ENCODE peak calls at places on chromosomes 7 and 10, in five cellular contexts. Y, P, F, K and X are unnamed samples.

GRCh38 chr10:93471110-93471651 is 11.0 kb downstream of the MYOF start:
- DNase-seq in Y (no peak), P (peak), F (no peak), K (no peak), X (no peak)

GRCh38 chr7:54792383-54792782 is 33.4 kb upstream of the SEC61G start:
- DNase-seq in Y (no peak), P (no peak), F (no peak), K (no peak), X (no peak)

GRCh38 chr10:124496150-124496549 is 34.5 kb downstream of the LHPP start:
- DNase-seq in Y (no peak), P (no peak), F (peak), K (no peak), X (no peak)

GRCh38 chr7:44966731-44967538 is 11.9 kb downstream of the MYO1G start:
- DNase-seq in Y (no peak), P (no peak), F (peak), K (peak), X (no peak)

GRCh38 chr10:11439523-11440053 is 171.9 kb downstream of the USP6NL start:
- DNase-seq in Y (no peak), P (no peak), F (no peak), K (no peak), X (no peak)

GRCh38 chr10:100338434-100339036 is 8.5 kb upstream of the SCD start:
- DNase-seq in Y (peak), P (peak), F (peak), K (peak), X (no peak)

GRCh38 chr7:42907316-42907715 is 4.6 kb downstream of the C7orf25 start:
- DNase-seq in Y (no peak), P (no peak), F (no peak), K (no peak), X (no peak)

GRCh38 chr10:78210976-78211375 is 177.3 kb downstream of the RPS24 start:
- DNase-seq in Y (no peak), P (no peak), F (no peak), K (no peak), X (no peak)

GRCh38 chr10:5622586-5622985 is 43.8 kb downstream of the ASB13 start:
- DNase-seq in Y (no peak), P (no peak), F (no peak), K (no peak), X (no peak)

GRCh38 chr10:77390481-77390891 is 247.1 kb downstream of the KCNMA1 start:
- DNase-seq in Y (no peak), P (no peak), F (no peak), K (no peak), X (no peak)

GRCh38 chr7:13279854-13280435 is 592.5 kb downstream of the ARL4A start:
- DNase-seq in Y (no peak), P (peak), F (peak), K (no peak), X (no peak)

GRCh38 chr10:124517466-124517865 is 55.8 kb downstream of the LHPP start:
- DNase-seq in Y (no peak), P (no peak), F (no peak), K (no peak), X (no peak)

GRCh38 chr10:14466256-14466655 is 135.5 kb upstream of the FRMD4A start:
- DNase-seq in Y (no peak), P (no peak), F (no peak), K (no peak), X (no peak)

GRCh38 chr10:21547246-21547645 is 13.2 kb downstream of the MLLT10 start:
- DNase-seq in Y (no peak), P (no peak), F (no peak), K (no peak), X (no peak)

GRCh38 chr7:130303551-130303950 is 10.6 kb downstream of the CPA4 start:
- DNase-seq in Y (no peak), P (no peak), F (no peak), K (no peak), X (no peak)

GRCh38 chr7:13276977-13277376 is 589.5 kb downstream of the ARL4A start:
- DNase-seq in Y (no peak), P (no peak), F (no peak), K (no peak), X (no peak)

GRCh38 chr10:34377833-34378232 is 437.3 kb downstream of the PARD3 start:
- DNase-seq in Y (no peak), P (no peak), F (no peak), K (no peak), X (no peak)
- TF ChIP-seq FOXM1 in Y (no peak), P (no peak), F (no peak), K (no peak), X (no peak)

DNA sequence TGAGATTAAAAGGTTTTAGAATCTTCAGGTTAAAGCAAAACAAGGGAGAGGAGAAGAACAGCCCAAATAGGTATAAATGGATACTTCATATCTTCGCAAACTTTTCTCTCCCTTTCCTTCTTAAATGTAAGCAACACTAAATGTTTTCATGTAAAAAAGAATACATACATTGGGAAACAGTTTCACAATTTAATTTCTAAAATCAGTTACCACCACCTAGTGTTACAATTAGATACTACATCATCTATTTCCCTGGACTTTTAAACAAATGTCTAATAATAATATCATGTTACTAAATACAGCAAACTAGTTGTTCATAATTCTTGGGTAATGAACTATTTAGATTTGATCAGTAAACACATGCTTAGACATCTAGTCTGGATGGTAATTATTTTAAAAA is 35.8 kb downstream of the MINDY3 start:
- DNase-seq in Y (no peak), P (no peak), F (peak), K (no peak), X (no peak)
- TF ChIP-seq FOXM1 in Y (no peak), P (no peak), F (no peak), K (no peak), X (no peak)

DNA sequence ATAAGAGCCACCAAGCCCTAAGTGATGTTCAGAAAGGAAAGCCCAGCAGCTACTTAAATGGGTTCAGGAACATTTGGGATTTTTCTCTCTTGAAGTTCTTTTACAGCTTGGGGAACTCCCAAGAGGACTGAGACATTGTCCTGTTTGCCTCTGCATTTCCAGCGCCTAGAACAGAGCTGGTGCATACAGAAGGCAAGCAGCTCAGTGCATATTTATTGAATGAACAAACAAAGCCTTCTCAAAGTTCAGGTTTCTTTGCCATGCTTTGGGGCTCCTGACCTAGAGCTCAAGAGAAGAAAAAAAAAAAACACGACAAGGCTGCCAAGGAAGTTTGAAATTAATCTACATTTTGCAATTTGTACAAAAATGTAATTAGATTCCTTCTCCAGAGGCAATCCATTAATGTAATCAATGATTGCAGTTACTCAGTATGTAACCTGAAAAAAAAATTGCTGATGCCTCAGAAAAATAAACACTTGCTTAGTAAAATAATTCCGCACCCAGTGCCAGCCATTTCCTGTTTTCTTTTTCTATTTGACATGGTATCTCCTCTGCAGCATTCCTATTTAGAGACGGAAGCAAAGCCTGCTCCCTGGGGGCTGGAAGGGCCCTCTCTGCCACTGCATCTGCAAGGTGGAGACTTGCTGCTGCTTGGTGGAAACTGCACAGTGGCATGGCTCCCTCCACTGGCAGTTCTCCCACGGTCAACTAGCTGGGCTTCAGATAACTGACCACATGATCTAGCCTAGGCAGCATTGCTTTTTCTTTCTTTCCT is 157.3 kb downstream of the TMEM178B start:
- DNase-seq in Y (peak), P (peak), F (peak), K (no peak), X (no peak)
- TF ChIP-seq FOXM1 in Y (no peak), P (no peak), F (no peak), K (no peak), X (no peak)

GRCh38 chr10:132307823-132308587 is at the start of gene STK32C:
- DNase-seq in Y (peak), P (peak), F (peak), K (peak), X (no peak)
- TF ChIP-seq FOXM1 in Y (no peak), P (no peak), F (no peak), K (no peak), X (no peak)

DNA sequence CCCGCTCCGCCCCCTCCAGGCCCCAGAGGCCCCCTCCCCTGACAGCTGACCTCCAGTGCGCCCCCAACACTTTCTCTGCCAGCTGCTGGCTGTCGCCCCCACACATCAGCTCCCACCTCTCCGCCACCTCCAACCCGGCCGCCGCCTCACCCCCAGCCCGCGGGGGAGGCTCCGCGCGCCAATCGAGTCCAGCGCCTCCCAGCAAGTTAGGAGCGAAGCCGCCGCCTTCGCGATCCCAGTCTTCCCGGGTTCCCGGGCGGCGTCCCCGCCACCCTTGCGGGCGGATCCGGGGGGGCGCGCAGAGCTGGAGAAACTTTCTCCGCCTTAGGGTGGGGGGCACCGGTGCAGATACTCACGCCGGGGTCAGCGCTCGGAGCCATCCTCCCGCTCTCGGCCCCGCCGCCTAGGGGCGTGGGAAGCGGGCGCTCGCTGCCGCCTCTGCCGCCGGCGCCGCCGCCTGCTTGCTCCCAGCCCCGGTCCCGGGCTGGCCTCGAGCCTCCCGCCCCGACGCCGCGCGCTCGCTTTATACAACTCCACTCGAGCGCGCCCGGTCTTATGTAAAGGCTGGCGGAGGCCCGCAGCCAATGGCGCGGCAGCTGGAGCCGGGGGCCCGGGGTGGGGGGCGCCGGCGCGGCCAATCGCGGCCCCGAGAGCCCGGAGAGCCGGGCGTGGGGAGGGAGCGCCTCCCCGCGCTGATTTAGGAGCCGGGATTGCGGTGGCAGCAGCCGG is at the start of gene CRTAC1:
- DNase-seq in Y (peak), P (no peak), F (peak), K (no peak), X (no peak)
- TF ChIP-seq FOXM1 in Y (peak), P (no peak), F (no peak), K (no peak), X (no peak)

GRCh38 chr7:22569586-22570321 is 69.8 kb upstream of the STEAP1B start:
- DNase-seq in Y (no peak), P (no peak), F (no peak), K (no peak), X (no peak)
- TF ChIP-seq FOXM1 in Y (no peak), P (no peak), F (no peak), K (no peak), X (no peak)

GRCh38 chr10:8584666-8585065 is 530.2 kb downstream of the GATA3 start:
- DNase-seq in Y (no peak), P (no peak), F (no peak), K (no peak), X (no peak)
- TF ChIP-seq FOXM1 in Y (no peak), P (no peak), F (no peak), K (no peak), X (no peak)

DNA sequence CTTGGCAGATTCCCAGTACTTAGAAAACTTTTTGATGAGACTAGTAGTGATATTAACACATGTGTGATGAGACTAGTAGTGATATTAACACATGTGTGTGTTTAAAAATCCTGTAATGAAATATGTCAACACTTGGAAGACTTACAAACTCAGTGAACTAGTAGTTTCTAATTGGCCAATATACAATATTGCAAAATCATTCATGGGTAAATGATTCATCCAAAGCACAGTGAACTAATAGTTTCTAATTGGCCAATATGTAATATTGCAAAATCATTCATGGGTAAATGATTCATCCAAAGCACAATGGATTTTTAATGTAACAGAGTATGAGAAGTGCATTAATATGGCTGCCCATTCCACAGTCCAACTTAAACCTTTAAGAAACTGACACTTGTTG is 77.8 kb downstream of the ATAD1 start:
- DNase-seq in Y (no peak), P (peak), F (no peak), K (no peak), X (no peak)
- TF ChIP-seq FOXM1 in Y (no peak), P (no peak), F (no peak), K (no peak), X (no peak)